ENCODE peak calls at places on chromosome X, in eight cellular contexts. One of them, this sample, is unnamed.

GRCh38 chrX:53440101-53440500 is 5.9 kb upstream of the HSD17B10 start:
- DNase-seq in heart left ventricle: no peak
- DNase-seq in dorsolateral prefrontal cortex: no peak
- DNase-seq in choroid plexus epithelial cell: no peak
- DNase-seq in astrocyte of the spinal cord: no peak
- DNase-seq in endothelial cell: no peak
- DNase-seq in D721Med: no peak
- DNase-seq in K562: no peak
- DNase-seq in this sample: no peak

GRCh38 chrX:25144043-25144940 is 128.5 kb upstream of the ARX start:
- DNase-seq in choroid plexus epithelial cell: peak; percentile 71
- DNase-seq in heart left ventricle: no peak
- DNase-seq in K562: peak; percentile 23
- DNase-seq in endothelial cell: peak; percentile 43
- DNase-seq in D721Med: no peak
- DNase-seq in astrocyte of the spinal cord: peak; percentile 58
- DNase-seq in dorsolateral prefrontal cortex: peak; percentile 57
- DNase-seq in this sample: peak; percentile 15

GRCh38 chrX:71556026-71556425 is 22.2 kb upstream of the GCNA start:
- DNase-seq in K562: no peak
- DNase-seq in astrocyte of the spinal cord: no peak
- DNase-seq in choroid plexus epithelial cell: no peak
- DNase-seq in heart left ventricle: no peak
- DNase-seq in D721Med: no peak
- DNase-seq in endothelial cell: no peak
- DNase-seq in dorsolateral prefrontal cortex: no peak
- DNase-seq in this sample: no peak

GRCh38 chrX:143664302-143664701 is 28.4 kb upstream of the SLITRK4 start:
- DNase-seq in D721Med: no peak
- DNase-seq in heart left ventricle: no peak
- DNase-seq in dorsolateral prefrontal cortex: no peak
- DNase-seq in K562: no peak
- DNase-seq in choroid plexus epithelial cell: peak; percentile 16
- DNase-seq in astrocyte of the spinal cord: peak; percentile 31
- DNase-seq in endothelial cell: peak; percentile 2
- DNase-seq in this sample: no peak

GRCh38 chrX:40106677-40107290 is 9.0 kb upstream of the BCOR start:
- DNase-seq in K562: no peak
- DNase-seq in choroid plexus epithelial cell: no peak
- DNase-seq in D721Med: no peak
- DNase-seq in dorsolateral prefrontal cortex: no peak
- DNase-seq in heart left ventricle: no peak
- DNase-seq in endothelial cell: no peak
- DNase-seq in astrocyte of the spinal cord: no peak
- DNase-seq in this sample: no peak

GRCh38 chrX:55118574-55118973 is 29.8 kb downstream of the PAGE2 start:
- DNase-seq in endothelial cell: no peak
- DNase-seq in astrocyte of the spinal cord: no peak
- DNase-seq in D721Med: no peak
- DNase-seq in heart left ventricle: no peak
- DNase-seq in choroid plexus epithelial cell: no peak
- DNase-seq in K562: no peak
- DNase-seq in dorsolateral prefrontal cortex: no peak
- DNase-seq in this sample: no peak

GRCh38 chrX:112048707-112049106 is 33.9 kb downstream of the TRPC5 start:
- DNase-seq in astrocyte of the spinal cord: no peak
- DNase-seq in D721Med: no peak
- DNase-seq in dorsolateral prefrontal cortex: no peak
- DNase-seq in heart left ventricle: no peak
- DNase-seq in endothelial cell: no peak
- DNase-seq in K562: no peak
- DNase-seq in choroid plexus epithelial cell: no peak
- DNase-seq in this sample: no peak

GRCh38 chrX:110146521-110146920 is 143.6 kb downstream of the TMEM164 start:
- DNase-seq in astrocyte of the spinal cord: peak; percentile 44
- DNase-seq in heart left ventricle: no peak
- DNase-seq in D721Med: no peak
- DNase-seq in endothelial cell: peak; percentile 20
- DNase-seq in K562: peak; percentile 63
- DNase-seq in dorsolateral prefrontal cortex: no peak
- DNase-seq in choroid plexus epithelial cell: peak; percentile 73
- DNase-seq in this sample: peak; percentile 14

GRCh38 chrX:68832101-68832416 is 3.2 kb downstream of the EFNB1 start:
- DNase-seq in endothelial cell: no peak
- DNase-seq in D721Med: no peak
- DNase-seq in K562: no peak
- DNase-seq in astrocyte of the spinal cord: peak; percentile 78
- DNase-seq in choroid plexus epithelial cell: peak; percentile 86
- DNase-seq in dorsolateral prefrontal cortex: no peak
- DNase-seq in heart left ventricle: no peak
- DNase-seq in this sample: no peak

GRCh38 chrX:132480581-132481203 is 8.1 kb downstream of the MBNL3 start:
- DNase-seq in D721Med: no peak
- DNase-seq in astrocyte of the spinal cord: peak; percentile 19
- DNase-seq in K562: no peak
- DNase-seq in heart left ventricle: no peak
- DNase-seq in dorsolateral prefrontal cortex: no peak
- DNase-seq in endothelial cell: no peak
- DNase-seq in choroid plexus epithelial cell: peak; percentile 11
- DNase-seq in this sample: peak; percentile 32

GRCh38 chrX:15594371-15594770 is 6.4 kb downstream of the ACE2 start:
- DNase-seq in dorsolateral prefrontal cortex: no peak
- DNase-seq in endothelial cell: no peak
- DNase-seq in choroid plexus epithelial cell: no peak
- DNase-seq in K562: no peak
- DNase-seq in heart left ventricle: no peak
- DNase-seq in astrocyte of the spinal cord: no peak
- DNase-seq in D721Med: no peak
- DNase-seq in this sample: no peak

GRCh38 chrX:46407753-46408130 is 137.5 kb downstream of the ZNF674 start:
- DNase-seq in endothelial cell: no peak
- DNase-seq in K562: no peak
- DNase-seq in dorsolateral prefrontal cortex: no peak
- DNase-seq in astrocyte of the spinal cord: peak; percentile 16
- DNase-seq in heart left ventricle: no peak
- DNase-seq in choroid plexus epithelial cell: peak; percentile 18
- DNase-seq in D721Med: no peak
- DNase-seq in this sample: no peak

DNA sequence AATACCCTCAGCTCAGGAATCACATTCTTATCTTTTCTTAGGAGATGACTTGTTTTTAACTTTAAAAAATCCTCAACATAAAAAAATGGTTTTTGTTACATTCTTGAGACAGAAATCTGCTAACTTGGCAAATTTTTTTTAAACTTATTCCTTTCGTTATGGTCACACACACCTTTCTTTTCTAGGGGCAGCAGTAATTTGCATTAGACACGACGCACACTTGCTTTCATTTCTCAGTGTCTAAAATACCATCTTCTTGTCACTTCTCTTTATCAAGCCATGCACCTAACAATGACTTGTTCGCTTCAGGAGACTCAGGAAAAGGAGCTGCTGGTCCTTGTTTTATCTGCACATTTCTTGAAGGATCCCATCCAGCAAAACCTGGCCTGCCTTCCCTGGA is 112.6 kb upstream of the TBL1X start:
- DNase-seq in K562: peak; percentile 33
- DNase-seq in endothelial cell: no peak
- DNase-seq in choroid plexus epithelial cell: no peak
- DNase-seq in heart left ventricle: no peak
- DNase-seq in dorsolateral prefrontal cortex: no peak
- DNase-seq in astrocyte of the spinal cord: no peak
- DNase-seq in D721Med: no peak
- DNase-seq in this sample: no peak
- TF ChIP-seq CTCF in K562: no peak
- TF ChIP-seq CTCF in endothelial cell: no peak
- TF ChIP-seq CTCF in choroid plexus epithelial cell: no peak
- TF ChIP-seq CTCF in heart left ventricle: no peak
- TF ChIP-seq CTCF in dorsolateral prefrontal cortex: no peak
- TF ChIP-seq CTCF in astrocyte of the spinal cord: no peak
- TF ChIP-seq CTCF in D721Med: no peak
- TF ChIP-seq CTCF in this sample: no peak

GRCh38 chrX:70332600-70332999 is 42.7 kb downstream of the KIF4A start:
- DNase-seq in heart left ventricle: no peak
- DNase-seq in D721Med: no peak
- DNase-seq in dorsolateral prefrontal cortex: no peak
- DNase-seq in choroid plexus epithelial cell: no peak
- DNase-seq in endothelial cell: no peak
- DNase-seq in K562: peak; percentile 5
- DNase-seq in astrocyte of the spinal cord: no peak
- DNase-seq in this sample: no peak
- TF ChIP-seq CTCF in heart left ventricle: no peak
- TF ChIP-seq CTCF in D721Med: no peak
- TF ChIP-seq CTCF in dorsolateral prefrontal cortex: no peak
- TF ChIP-seq CTCF in choroid plexus epithelial cell: peak; percentile 44
- TF ChIP-seq CTCF in endothelial cell: no peak
- TF ChIP-seq CTCF in K562: no peak
- TF ChIP-seq CTCF in astrocyte of the spinal cord: peak; percentile 19
- TF ChIP-seq CTCF in this sample: no peak

GRCh38 chrX:21295246-21295820 is 78.9 kb upstream of the CNKSR2 start:
- DNase-seq in D721Med: no peak
- DNase-seq in astrocyte of the spinal cord: no peak
- DNase-seq in heart left ventricle: no peak
- DNase-seq in K562: no peak
- DNase-seq in dorsolateral prefrontal cortex: no peak
- DNase-seq in choroid plexus epithelial cell: no peak
- DNase-seq in endothelial cell: no peak
- DNase-seq in this sample: no peak
- TF ChIP-seq CTCF in D721Med: no peak
- TF ChIP-seq CTCF in astrocyte of the spinal cord: no peak
- TF ChIP-seq CTCF in heart left ventricle: no peak
- TF ChIP-seq CTCF in K562: no peak
- TF ChIP-seq CTCF in dorsolateral prefrontal cortex: no peak
- TF ChIP-seq CTCF in choroid plexus epithelial cell: no peak
- TF ChIP-seq CTCF in endothelial cell: no peak
- TF ChIP-seq CTCF in this sample: no peak

DNA sequence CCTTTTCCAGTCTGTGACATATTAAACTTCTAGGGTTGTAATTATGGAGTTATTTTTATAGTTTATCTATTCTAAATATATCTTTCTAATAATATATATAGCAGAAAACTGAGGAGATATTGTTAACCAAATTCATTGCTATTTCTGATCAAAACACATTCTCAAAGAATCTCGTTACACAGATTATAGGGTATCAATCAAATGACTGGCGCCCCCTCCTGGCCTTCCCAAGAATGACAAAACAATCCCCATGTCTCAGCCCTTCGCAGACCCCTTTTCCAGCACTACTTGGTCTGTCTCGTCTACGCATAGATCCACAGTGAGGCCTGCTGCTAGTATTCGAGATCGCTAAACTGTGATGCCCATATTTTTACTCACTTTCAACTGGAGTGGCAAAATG is 209.3 kb downstream of the GPC3 start:
- DNase-seq in K562: peak; percentile 15
- DNase-seq in dorsolateral prefrontal cortex: no peak
- DNase-seq in choroid plexus epithelial cell: peak; percentile 10
- DNase-seq in D721Med: no peak
- DNase-seq in astrocyte of the spinal cord: no peak
- DNase-seq in heart left ventricle: no peak
- DNase-seq in endothelial cell: peak; percentile 22
- DNase-seq in this sample: no peak
- TF ChIP-seq CTCF in K562: peak; percentile 5
- TF ChIP-seq CTCF in dorsolateral prefrontal cortex: peak; percentile 40
- TF ChIP-seq CTCF in choroid plexus epithelial cell: peak; percentile 67
- TF ChIP-seq CTCF in D721Med: peak; percentile 41
- TF ChIP-seq CTCF in astrocyte of the spinal cord: peak; percentile 56
- TF ChIP-seq CTCF in heart left ventricle: peak; percentile 38
- TF ChIP-seq CTCF in endothelial cell: peak; percentile 69
- TF ChIP-seq CTCF in this sample: peak; percentile 24

GRCh38 chrX:42519666-42520231 is 258.2 kb downstream of the PPP1R2C start:
- DNase-seq in astrocyte of the spinal cord: peak; percentile 67
- DNase-seq in D721Med: no peak
- DNase-seq in dorsolateral prefrontal cortex: no peak
- DNase-seq in choroid plexus epithelial cell: peak; percentile 64
- DNase-seq in heart left ventricle: no peak
- DNase-seq in K562: peak; percentile 1
- DNase-seq in endothelial cell: no peak
- DNase-seq in this sample: no peak
- TF ChIP-seq CTCF in astrocyte of the spinal cord: peak; percentile 9
- TF ChIP-seq CTCF in D721Med: no peak
- TF ChIP-seq CTCF in dorsolateral prefrontal cortex: no peak
- TF ChIP-seq CTCF in choroid plexus epithelial cell: peak; percentile 12
- TF ChIP-seq CTCF in heart left ventricle: no peak
- TF ChIP-seq CTCF in K562: no peak
- TF ChIP-seq CTCF in endothelial cell: no peak
- TF ChIP-seq CTCF in this sample: no peak

DNA sequence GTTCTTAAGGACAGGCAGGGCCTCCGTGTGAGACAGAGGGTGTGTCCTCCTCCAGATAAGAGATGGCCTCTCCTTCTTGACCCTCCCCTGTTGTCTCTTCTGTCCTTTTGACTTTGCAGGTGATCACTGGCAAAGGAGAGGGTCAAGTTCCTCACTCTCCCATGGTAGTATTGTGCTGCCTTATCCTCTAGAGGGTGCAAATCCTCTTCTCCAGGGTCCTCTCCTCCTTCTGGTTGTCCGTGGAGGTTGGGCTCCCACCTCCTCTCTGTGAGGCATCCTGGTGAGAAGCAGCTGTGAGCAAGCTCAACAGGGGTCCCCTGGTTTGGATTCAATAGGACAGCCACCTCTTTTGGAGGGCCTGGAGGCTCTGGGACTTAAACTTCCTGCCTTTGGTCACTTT is 44.8 kb downstream of the ZNF182 start:
- DNase-seq in heart left ventricle: no peak
- DNase-seq in choroid plexus epithelial cell: peak; percentile 44
- DNase-seq in D721Med: no peak
- DNase-seq in astrocyte of the spinal cord: no peak
- DNase-seq in K562: peak; percentile 11
- DNase-seq in dorsolateral prefrontal cortex: no peak
- DNase-seq in endothelial cell: no peak
- DNase-seq in this sample: no peak
- TF ChIP-seq CTCF in heart left ventricle: no peak
- TF ChIP-seq CTCF in choroid plexus epithelial cell: peak; percentile 57
- TF ChIP-seq CTCF in D721Med: no peak
- TF ChIP-seq CTCF in astrocyte of the spinal cord: no peak
- TF ChIP-seq CTCF in K562: peak; percentile 64
- TF ChIP-seq CTCF in dorsolateral prefrontal cortex: no peak
- TF ChIP-seq CTCF in endothelial cell: no peak
- TF ChIP-seq CTCF in this sample: no peak

GRCh38 chrX:128634754-128635153 is 582.6 kb upstream of the ACTRT1 start:
- DNase-seq in heart left ventricle: no peak
- DNase-seq in D721Med: no peak
- DNase-seq in choroid plexus epithelial cell: no peak
- DNase-seq in K562: no peak
- DNase-seq in dorsolateral prefrontal cortex: no peak
- DNase-seq in endothelial cell: no peak
- DNase-seq in astrocyte of the spinal cord: no peak
- DNase-seq in this sample: no peak
- TF ChIP-seq CTCF in heart left ventricle: no peak
- TF ChIP-seq CTCF in D721Med: no peak
- TF ChIP-seq CTCF in choroid plexus epithelial cell: no peak
- TF ChIP-seq CTCF in K562: no peak
- TF ChIP-seq CTCF in dorsolateral prefrontal cortex: no peak
- TF ChIP-seq CTCF in endothelial cell: no peak
- TF ChIP-seq CTCF in astrocyte of the spinal cord: no peak
- TF ChIP-seq CTCF in this sample: no peak